ENCODE peak calls at places on chromosomes 12 and 14, in eight cellular contexts. D is mesendoderm; C is caudate nucleus; F is adrenal gland; Q is neural progenitor cell; K is HCT116; H is CD8-positive, alpha-beta memory T cell; R is DND-41. N is an unnamed sample.
A peak's percentile ranks its signal among the peaks of the same experiment; 100 is the strongest.

GRCh38 chr12:10190558-10191388 is 11.9 kb downstream of the TMEM52B start:
- DNase-seq in D (peak; percentile 89), C (peak; percentile 25), F (peak; percentile 70), Q (peak; percentile 69), K (peak; percentile 56), H (peak; percentile 72), R (peak; percentile 60), N (no peak)

GRCh38 chr12:132672116-132672515 is 15.0 kb downstream of the POLE start:
- DNase-seq in D (no peak), C (no peak), F (no peak), Q (no peak), K (no peak), H (no peak), R (no peak), N (no peak)

GRCh38 chr12:130526813-130527212 is 189.1 kb downstream of the PIWIL1 start:
- DNase-seq in D (peak; percentile 80), C (no peak), F (no peak), Q (peak; percentile 82), K (no peak), H (no peak), R (peak; percentile 45), N (no peak)

GRCh38 chr14:98826618-98827017 is 445.4 kb downstream of the BCL11B start:
- DNase-seq in D (no peak), C (no peak), F (no peak), Q (no peak), K (no peak), H (no peak), R (peak; percentile 35), N (no peak)

GRCh38 chr12:47745485-47746041 is 13.1 kb downstream of the RAPGEF3 start:
- DNase-seq in D (no peak), C (no peak), F (no peak), Q (no peak), K (no peak), H (no peak), R (no peak), N (no peak)

GRCh38 chr12:89709994-89710872 is 1.6 kb upstream of the ATP2B1 start:
- DNase-seq in D (no peak), C (no peak), F (peak; percentile 74), Q (peak; percentile 77), K (no peak), H (no peak), R (no peak), N (no peak)

GRCh38 chr14:76710093-76711010 is 50.9 kb upstream of the VASH1 start:
- DNase-seq in D (peak; percentile 51), C (no peak), F (peak; percentile 63), Q (peak; percentile 66), K (peak; percentile 24), H (no peak), R (peak; percentile 14), N (no peak)

GRCh38 chr14:85731198-85731597 is 201.3 kb downstream of the FLRT2 start:
- DNase-seq in D (peak; percentile 43), C (no peak), F (no peak), Q (no peak), K (no peak), H (no peak), R (no peak), N (no peak)

GRCh38 chr12:127559349-127560040 is 707.5 kb upstream of the TMEM132C start:
- DNase-seq in D (peak; percentile 78), C (no peak), F (peak; percentile 31), Q (peak; percentile 43), K (no peak), H (no peak), R (peak; percentile 52), N (peak; percentile 60)

GRCh38 chr14:90288646-90289355 is 32.4 kb downstream of the PSMC1 start:
- DNase-seq in D (no peak), C (no peak), F (no peak), Q (no peak), K (no peak), H (no peak), R (no peak), N (no peak)

GRCh38 chr14:80942158-80942738 is 710 bp upstream of the CEP128 start:
- DNase-seq in D (no peak), C (no peak), F (no peak), Q (no peak), K (no peak), H (no peak), R (no peak), N (no peak)

GRCh38 chr14:75518625-75519024 is 3.6 kb upstream of the BATF start:
- DNase-seq in D (peak; percentile 80), C (no peak), F (no peak), Q (peak; percentile 66), K (peak; percentile 12), H (no peak), R (no peak), N (no peak)

GRCh38 chr14:58695514-58695913 is 57.8 kb downstream of the DACT1 start:
- DNase-seq in D (no peak), C (no peak), F (no peak), Q (no peak), K (no peak), H (no peak), R (no peak), N (no peak)

GRCh38 chr12:101566318-101566717 is 28.5 kb upstream of the MYBPC1 start:
- DNase-seq in D (peak; percentile 97), C (no peak), F (no peak), Q (peak; percentile 6), K (peak; percentile 40), H (no peak), R (no peak), N (no peak)

GRCh38 chr12:72098622-72099021 is 160.0 kb downstream of the TPH2 start:
- DNase-seq in D (no peak), C (no peak), F (no peak), Q (no peak), K (no peak), H (no peak), R (no peak), N (no peak)

GRCh38 chr12:102169922-102170698 is 27.5 kb downstream of the PMCH start:
- DNase-seq in D (peak; percentile 31), C (no peak), F (no peak), Q (peak; percentile 49), K (peak; percentile 4), H (no peak), R (no peak), N (no peak)

GRCh38 chr14:92513966-92514843 is 624 bp downstream of the RIN3 start:
- DNase-seq in D (peak; percentile 22), C (no peak), F (peak; percentile 52), Q (peak; percentile 43), K (no peak), H (peak; percentile 65), R (no peak), N (no peak)

GRCh38 chr14:21039585-21040369 is 2.4 kb upstream of the RNASE7 start:
- DNase-seq in D (peak; percentile 86), C (peak; percentile 52), F (peak; percentile 71), Q (peak; percentile 65), K (peak; percentile 41), H (peak; percentile 53), R (peak; percentile 21), N (no peak)

GRCh38 chr14:85471744-85472143 is 58.2 kb upstream of the FLRT2 start:
- DNase-seq in D (peak; percentile 76), C (no peak), F (peak; percentile 28), Q (no peak), K (no peak), H (no peak), R (no peak), N (peak; percentile 39)

GRCh38 chr12:108858399-108859074 is 1.2 kb upstream of the SSH1 start:
- DNase-seq in D (peak; percentile 57), C (no peak), F (no peak), Q (peak; percentile 55), K (no peak), H (peak; percentile 51), R (peak; percentile 13), N (no peak)

GRCh38 chr12:44127966-44128365 is 292.1 kb downstream of the TMEM117 start:
- DNase-seq in D (no peak), C (no peak), F (no peak), Q (peak; percentile 47), K (no peak), H (no peak), R (no peak), N (no peak)

DNA sequence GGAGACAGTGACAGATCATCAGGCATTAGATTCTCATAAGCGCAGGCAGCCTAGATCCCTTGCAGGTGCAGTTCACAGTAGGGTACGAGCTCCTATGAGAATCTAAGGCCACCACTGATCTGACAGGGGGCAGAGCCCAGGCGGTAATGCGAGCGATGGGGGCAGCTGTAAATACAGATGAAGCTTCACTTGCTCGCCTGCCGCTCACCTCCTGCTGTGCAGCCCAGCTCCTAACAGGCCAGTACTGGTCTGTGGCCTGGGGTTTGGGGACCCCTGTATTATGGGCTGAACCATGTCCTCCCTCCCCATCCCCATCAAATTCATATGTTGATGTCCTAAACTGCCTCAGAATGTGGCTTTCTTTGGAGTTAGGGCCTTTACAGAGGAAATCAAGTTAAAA is 63.2 kb downstream of the NOS1 start:
- DNase-seq in D (no peak), C (no peak), F (no peak), Q (no peak), K (no peak), H (no peak), R (no peak), N (no peak)
- H3K27ac ChIP-seq in D (no peak overlapping the region), C (no peak overlapping the region), F (no peak overlapping the region), Q (no peak overlapping the region), K (no peak overlapping the region), H (no peak overlapping the region), R (no peak overlapping the region), N (no peak overlapping the region)

DNA sequence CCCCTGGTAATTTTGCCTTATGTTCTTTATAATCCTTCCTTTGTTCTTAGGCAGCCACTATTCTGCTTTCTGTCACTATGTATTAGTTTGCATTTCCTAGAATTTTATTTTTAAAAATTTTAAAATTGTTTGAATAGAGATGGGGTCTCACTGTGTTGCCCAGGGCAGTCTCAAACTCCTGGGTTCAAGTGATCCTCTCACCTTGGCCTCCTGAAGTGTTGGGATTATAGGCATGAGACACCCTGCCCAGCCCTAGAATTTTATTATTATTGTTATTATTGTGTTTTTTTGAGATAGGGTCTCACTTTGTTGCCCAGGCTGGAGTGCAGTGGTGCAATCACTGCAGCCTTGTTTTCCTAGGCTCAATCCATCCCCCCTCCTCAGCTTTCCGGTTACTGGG is 2.6 kb downstream of the PTPN11 start:
- DNase-seq in D (no peak), C (no peak), F (no peak), Q (no peak), K (no peak), H (no peak), R (no peak), N (no peak)
- H3K27ac ChIP-seq in D (no peak overlapping the region), C (no peak overlapping the region), F (no peak overlapping the region), Q (no peak overlapping the region), K (no peak overlapping the region), H (no peak overlapping the region), R (no peak overlapping the region), N (no peak overlapping the region)

GRCh38 chr12:3724096-3724805 is 28.7 kb downstream of the CRACR2A start:
- DNase-seq in D (no peak), C (no peak), F (no peak), Q (no peak), K (no peak), H (no peak), R (no peak), N (no peak)
- H3K27ac ChIP-seq in D (no peak overlapping the region), C (no peak overlapping the region), F (no peak overlapping the region), Q (no peak overlapping the region), K (no peak overlapping the region), H (no peak overlapping the region), R (no peak overlapping the region), N (no peak overlapping the region)

DNA sequence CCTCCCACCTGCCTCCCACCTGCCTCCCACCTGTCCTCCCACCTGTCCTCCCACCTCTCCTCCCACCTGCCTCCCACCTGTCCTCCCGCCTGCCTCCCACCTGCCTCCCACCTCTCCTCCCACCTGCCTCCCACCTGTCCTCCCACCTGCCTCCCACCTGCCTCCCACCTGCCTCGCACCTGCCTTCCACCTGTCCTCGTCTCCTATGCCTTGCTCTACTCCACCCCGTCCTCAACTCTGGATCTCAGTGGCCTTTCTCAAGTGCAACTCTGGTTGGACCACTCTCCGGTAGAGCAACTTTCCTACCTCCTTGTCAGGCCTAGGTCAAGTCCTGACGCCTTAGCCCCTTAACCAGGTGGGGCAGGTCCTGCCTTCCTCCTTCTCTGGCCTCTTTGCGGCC is 29.3 kb upstream of the PEX5 start:
- DNase-seq in D (no peak), C (peak; percentile 32), F (no peak), Q (no peak), K (no peak), H (no peak), R (no peak), N (no peak)
- H3K27ac ChIP-seq in D (no peak overlapping the region), C (no peak overlapping the region), F (no peak overlapping the region), Q (no peak overlapping the region), K (no peak overlapping the region), H (no peak overlapping the region), R (no peak overlapping the region), N (no peak overlapping the region)

N was measured in epithelial cell of prostate.